ENCODE peak calls at places on chromosomes 5 and 9, in nine cellular contexts. E, H, P, K, Y, R, S, U and N are unnamed samples.

GRCh38 chr5:159559337-159559736 is 229.1 kb upstream of the IL12B start:
- DNase-seq in R (no peak), E (no peak), S (no peak), Y (no peak), H (no peak), K (no peak), P (no peak), U (no peak), N (no peak)

GRCh38 chr5:127660048-127660733 is 11.3 kb downstream of the CTXN3 start:
- DNase-seq in H (no peak), E (no peak), S (no peak), U (no peak), K (no peak), R (no peak), P (no peak), Y (no peak), N (no peak)

GRCh38 chr5:54663876-54664275 is 146.3 kb downstream of the SNX18 start:
- DNase-seq in U (no peak), H (no peak), K (no peak), E (no peak), S (no peak), P (peak; percentile 91), R (no peak), Y (peak; percentile 61), N (no peak)

GRCh38 chr5:139226131-139226530 is 28.0 kb upstream of the SIL1 start:
- DNase-seq in S (no peak), Y (no peak), H (no peak), U (no peak), P (no peak), E (no peak), K (no peak), R (no peak), N (no peak)

GRCh38 chr9:16521868-16522381 is 348.5 kb downstream of the BNC2 start:
- DNase-seq in P (peak; percentile 90), K (no peak), R (no peak), S (no peak), U (no peak), E (no peak), Y (peak; percentile 34), H (peak; percentile 10), N (no peak)

GRCh38 chr5:79025054-79025465 is 40.0 kb upstream of the ARSB start:
- DNase-seq in K (peak; percentile 56), R (peak; percentile 76), Y (peak; percentile 72), H (peak; percentile 84), P (peak; percentile 49), E (peak; percentile 59), U (peak; percentile 80), S (no peak), N (no peak)

GRCh38 chr5:127031147-127031862 is 947 bp upstream of the MARCHF3 start:
- DNase-seq in S (peak; percentile 91), Y (no peak), K (no peak), E (peak; percentile 29), U (peak; percentile 31), P (no peak), R (no peak), H (peak; percentile 40), N (no peak)

GRCh38 chr9:136231478-136232297 is 13.9 kb downstream of the QSOX2 start:
- DNase-seq in U (no peak), K (no peak), E (no peak), Y (no peak), P (no peak), S (no peak), R (no peak), H (no peak), N (no peak)

GRCh38 chr5:44952376-44952775 is 143.6 kb downstream of the MRPS30 start:
- DNase-seq in Y (peak; percentile 26), K (no peak), R (peak; percentile 30), E (peak; percentile 26), S (no peak), P (peak; percentile 20), U (peak; percentile 15), H (peak; percentile 48), N (no peak)

GRCh38 chr5:179762781-179763176 is 30.2 kb downstream of the MAML1 start:
- DNase-seq in S (no peak), K (no peak), H (no peak), U (no peak), Y (peak; percentile 56), R (no peak), P (peak; percentile 47), E (no peak), N (no peak)

GRCh38 chr9:126327016-126327749 is 554 bp downstream of the MVB12B start:
- DNase-seq in R (no peak), P (no peak), Y (no peak), E (peak; percentile 5), S (peak; percentile 87), U (no peak), H (no peak), K (peak; percentile 25), N (no peak)

GRCh38 chr5:92504346-92504745 is 1076.7 kb downstream of the NR2F1-AS1 start:
- DNase-seq in S (no peak), K (no peak), U (no peak), P (no peak), E (no peak), R (no peak), H (no peak), Y (no peak), N (no peak)

GRCh38 chr9:121498487-121499176 is 1.0 kb downstream of the GGTA1 start:
- DNase-seq in Y (peak; percentile 62), P (peak; percentile 16), S (peak; percentile 78), K (no peak), U (peak; percentile 26), H (peak; percentile 23), E (peak; percentile 13), R (peak; percentile 34), N (no peak)

DNA sequence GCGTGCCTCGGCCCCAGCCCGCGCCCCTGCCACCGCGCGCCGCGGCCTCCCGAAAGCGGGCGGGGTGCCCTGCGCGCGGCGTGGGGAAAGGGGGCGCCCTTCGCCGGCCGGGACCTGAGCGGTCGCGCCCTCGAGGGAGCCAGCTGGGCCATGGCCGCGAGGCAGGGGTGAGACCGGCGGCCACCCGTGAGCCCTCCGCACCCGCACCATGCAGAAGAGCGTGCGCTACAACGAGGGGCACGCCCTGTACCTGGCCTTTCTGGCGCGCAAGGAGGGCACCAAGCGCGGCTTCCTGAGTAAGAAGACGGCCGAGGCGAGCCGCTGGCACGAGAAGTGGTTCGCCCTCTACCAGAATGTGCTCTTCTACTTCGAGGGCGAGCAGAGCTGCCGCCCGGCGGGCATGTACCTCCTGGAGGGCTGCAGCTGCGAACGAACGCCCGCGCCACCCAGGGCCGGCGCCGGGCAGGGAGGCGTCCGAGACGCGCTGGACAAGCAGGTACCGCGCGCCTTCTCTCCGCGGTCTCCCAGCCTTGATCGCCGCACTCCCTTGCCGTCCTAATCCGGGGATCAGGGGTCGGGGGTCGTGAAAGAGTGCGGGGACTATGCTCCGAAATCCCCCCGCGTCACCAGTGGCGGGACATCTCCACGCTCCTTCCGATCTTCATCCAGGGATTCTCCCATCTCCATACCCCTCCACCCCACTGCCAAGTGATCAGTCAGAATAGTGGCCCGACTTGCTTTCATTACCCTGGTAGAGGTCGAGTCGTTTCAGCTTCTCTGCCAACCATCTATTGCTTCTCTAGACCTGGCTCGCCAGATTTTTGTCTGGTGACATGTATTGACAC is 590 bp downstream of the RASGRF2 start:
- DNase-seq in E (no peak), Y (peak; percentile 38), P (no peak), S (peak; percentile 80), U (peak; percentile 50), R (peak; percentile 35), H (peak; percentile 44), K (peak; percentile 16), N (no peak)
- TF ChIP-seq CTCF in E (no peak), Y (peak; percentile 45), P (peak; percentile 32), S (no peak), U (no peak), R (no peak), H (peak; percentile 18), K (peak; percentile 24), N (no peak)

GRCh38 chr5:149572170-149572569 is 9.1 kb upstream of the ARHGEF37 start:
- DNase-seq in H (no peak), K (no peak), E (no peak), P (no peak), R (no peak), Y (no peak), S (no peak), U (no peak), N (no peak)
- TF ChIP-seq CTCF in H (no peak), K (no peak), E (no peak), P (no peak), R (no peak), Y (no peak), S (no peak), U (no peak), N (no peak)

GRCh38 chr5:39283231-39283818 is 64.0 kb upstream of the FYB1 start:
- DNase-seq in R (peak; percentile 55), Y (peak; percentile 57), K (peak; percentile 10), S (no peak), H (peak; percentile 82), P (peak; percentile 75), U (peak; percentile 12), E (peak; percentile 21), N (peak; percentile 61)
- TF ChIP-seq CTCF in R (peak; percentile 35), Y (no peak), K (peak; percentile 59), S (peak; percentile 62), H (peak; percentile 62), P (peak; percentile 84), U (peak; percentile 44), E (peak; percentile 66), N (peak; percentile 86)

GRCh38 chr5:166013417-166013816 is 2278.0 kb upstream of the WWC1 start:
- DNase-seq in S (no peak), R (no peak), Y (no peak), E (no peak), H (no peak), U (no peak), K (no peak), P (no peak), N (no peak)
- TF ChIP-seq CTCF in S (no peak), R (no peak), Y (no peak), E (no peak), H (no peak), U (no peak), K (no peak), P (no peak), N (no peak)